ENCODE peak calls at places on chromosomes 16 and 17, in eight cellular contexts. U, R, T, O, G, H, D and A are unnamed samples.

GRCh38 chr17:17900615-17901520 is 64.1 kb upstream of the SREBF1 start:
- DNase-seq in U (peak), R (no peak), T (peak), O (peak), G (peak), H (peak), D (peak), A (peak)

GRCh38 chr17:59668816-59669215 is 38.4 kb downstream of the PTRH2 start:
- DNase-seq in U (no peak), R (no peak), T (no peak), O (no peak), G (peak), H (no peak), D (no peak), A (no peak)

GRCh38 chr17:45086865-45087495 is 25.9 kb downstream of the NMT1 start:
- DNase-seq in U (no peak), R (no peak), T (no peak), O (no peak), G (no peak), H (no peak), D (no peak), A (no peak)

GRCh38 chr17:19242323-19242722 is 5.2 kb downstream of the EPN2 start:
- DNase-seq in U (no peak), R (peak), T (no peak), O (no peak), G (no peak), H (no peak), D (no peak), A (peak)

GRCh38 chr16:48814994-48815393 is 205.0 kb upstream of the N4BP1 start:
- DNase-seq in U (no peak), R (no peak), T (no peak), O (no peak), G (no peak), H (no peak), D (no peak), A (no peak)

GRCh38 chr17:16027708-16028584 is 28.3 kb downstream of the TTC19 start:
- DNase-seq in U (no peak), R (no peak), T (no peak), O (no peak), G (peak), H (no peak), D (no peak), A (peak)

GRCh38 chr17:5832886-5833285 is 237.3 kb upstream of the WSCD1 start:
- DNase-seq in U (no peak), R (peak), T (no peak), O (no peak), G (peak), H (no peak), D (no peak), A (no peak)

GRCh38 chr16:64977211-64977920 is 144.5 kb downstream of the CDH11 start:
- DNase-seq in U (no peak), R (no peak), T (no peak), O (no peak), G (no peak), H (no peak), D (no peak), A (no peak)

GRCh38 chr17:77887464-77888241 is 70.8 kb upstream of the TNRC6C start:
- DNase-seq in U (peak), R (peak), T (peak), O (no peak), G (peak), H (no peak), D (peak), A (peak)

GRCh38 chr17:3547628-3548027 is 10.0 kb downstream of the TRPV3 start:
- DNase-seq in U (no peak), R (no peak), T (no peak), O (no peak), G (no peak), H (no peak), D (no peak), A (no peak)

GRCh38 chr16:68512742-68513141 is 26.3 kb upstream of the ZFP90 start:
- DNase-seq in U (no peak), R (no peak), T (no peak), O (no peak), G (no peak), H (no peak), D (no peak), A (no peak)

GRCh38 chr17:2183346-2183745 is 120.2 kb downstream of the SMG6 start:
- DNase-seq in U (no peak), R (no peak), T (no peak), O (no peak), G (no peak), H (no peak), D (no peak), A (no peak)

GRCh38 chr17:63425478-63425877 is 20.6 kb downstream of the CYB561 start:
- DNase-seq in U (peak), R (peak), T (peak), O (peak), G (peak), H (peak), D (peak), A (peak)

GRCh38 chr17:76909971-76910760 is 42.0 kb downstream of the MGAT5B start:
- DNase-seq in U (peak), R (peak), T (peak), O (no peak), G (peak), H (peak), D (no peak), A (peak)

DNA sequence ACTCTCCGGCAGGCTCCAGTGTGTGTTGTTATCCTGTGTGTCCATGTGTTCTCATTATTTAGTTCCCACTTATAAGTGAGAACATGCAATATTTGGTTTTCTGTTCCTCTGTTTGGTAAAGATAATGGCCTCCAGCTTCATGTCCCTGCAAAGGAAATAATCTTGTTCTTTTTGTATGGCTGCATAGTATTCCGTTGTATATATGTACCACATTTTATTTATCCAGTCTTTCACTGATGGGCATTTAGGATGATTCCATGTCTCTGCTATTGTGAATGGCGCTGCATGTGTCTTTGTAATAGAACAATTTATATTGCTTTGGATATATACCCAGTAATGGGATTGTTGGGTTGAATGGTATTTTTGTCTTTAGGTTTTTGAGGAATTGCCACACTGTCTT is 807.3 kb upstream of the CA10 start:
- DNase-seq in U (no peak), R (no peak), T (no peak), O (no peak), G (no peak), H (no peak), D (no peak), A (no peak)
- TF ChIP-seq CTCF in U (no peak), R (no peak), T (no peak), O (no peak), G (no peak), H (no peak), D (no peak), A (no peak)

GRCh38 chr16:26569793-26570192 is 496.9 kb upstream of the C16orf82 start:
- DNase-seq in U (no peak), R (peak), T (no peak), O (no peak), G (no peak), H (peak), D (no peak), A (no peak)
- TF ChIP-seq CTCF in U (peak), R (peak), T (no peak), O (no peak), G (no peak), H (peak), D (no peak), A (no peak)

GRCh38 chr16:10031473-10031872 is 150.8 kb downstream of the GRIN2A start:
- DNase-seq in U (no peak), R (peak), T (no peak), O (no peak), G (no peak), H (peak), D (no peak), A (no peak)
- TF ChIP-seq CTCF in U (no peak), R (peak), T (no peak), O (no peak), G (no peak), H (peak), D (no peak), A (no peak)

DNA sequence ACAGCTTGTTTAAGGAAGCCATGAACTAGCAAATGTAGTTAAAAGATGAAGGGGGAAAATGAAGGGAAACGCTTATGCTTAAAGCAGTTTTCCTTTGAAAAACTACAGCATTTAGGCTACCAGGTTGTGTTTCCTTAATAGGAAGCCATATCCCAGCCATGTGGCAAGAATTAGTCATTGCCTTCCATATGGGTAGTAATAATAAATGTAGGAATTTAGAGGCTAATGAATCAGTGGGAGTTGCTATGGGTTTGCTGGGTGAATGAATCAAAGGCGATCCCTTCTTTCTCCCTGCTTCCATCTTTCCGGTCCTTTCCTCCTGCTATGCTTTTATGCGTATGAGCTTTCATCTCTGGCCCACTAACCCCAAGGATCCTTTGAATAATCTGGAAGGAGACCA is 89.8 kb upstream of the TBX2 start:
- DNase-seq in U (no peak), R (no peak), T (no peak), O (no peak), G (peak), H (peak), D (no peak), A (no peak)
- TF ChIP-seq CTCF in U (no peak), R (no peak), T (no peak), O (peak), G (no peak), H (no peak), D (no peak), A (no peak)

GRCh38 chr16:53703590-53704444 is at the start of the genes FTO and RPGRIP1L:
- DNase-seq in U (peak), R (peak), T (peak), O (peak), G (peak), H (peak), D (peak), A (peak)
- TF ChIP-seq CTCF in U (peak), R (no peak), T (no peak), O (no peak), G (no peak), H (no peak), D (peak), A (no peak)

GRCh38 chr17:8986295-8986694 is 20.8 kb upstream of the PIK3R5 start:
- DNase-seq in U (no peak), R (no peak), T (no peak), O (no peak), G (no peak), H (no peak), D (no peak), A (no peak)
- TF ChIP-seq CTCF in U (no peak), R (no peak), T (no peak), O (peak), G (no peak), H (peak), D (no peak), A (no peak)